ENCODE peak calls at places on chromosomes 4 and X, in five cellular contexts. H is sigmoid colon, I is right atrium auricular region, E is bronchial epithelial cell, N is A673. B is an unnamed sample.

GRCh38 chr4:128220286-128221235 is 67.1 kb downstream of the PGRMC2 start:
- DNase-seq in H (no peak), N (peak; percentile 67), E (peak; percentile 76), I (no peak), B (no peak)

GRCh38 chr4:185235480-185236154 is 26.2 kb downstream of the SNX25 start:
- DNase-seq in E (peak; percentile 58), H (no peak), I (no peak), N (no peak), B (no peak)

GRCh38 chrX:106481341-106481740 is 130.4 kb upstream of the RADX start:
- DNase-seq in H (no peak), I (no peak), E (peak; percentile 58), N (peak; percentile 57), B (no peak)

GRCh38 chr4:103244251-103244650 is 46.1 kb upstream of the CENPE start:
- DNase-seq in E (peak; percentile 80), H (no peak), N (no peak), I (no peak), B (no peak)

GRCh38 chr4:136946307-136946907 is 585.9 kb downstream of the PCDH18 start:
- DNase-seq in E (no peak), N (no peak), H (no peak), I (no peak), B (no peak)

GRCh38 chrX:30228526-30228925 is 1.9 kb upstream of the MAGEB3 start:
- DNase-seq in I (no peak), E (no peak), H (no peak), N (peak; percentile 44), B (no peak)

GRCh38 chr4:34766935-34767859 is 1477.1 kb downstream of the ARAP2 start:
- DNase-seq in N (no peak), I (no peak), E (peak; percentile 1), H (no peak), B (no peak)

GRCh38 chr4:175166020-175166419 is 247.9 kb downstream of the ADAM29 start:
- DNase-seq in I (no peak), H (no peak), N (no peak), E (peak; percentile 8), B (no peak)

GRCh38 chr4:159360549-159360948 is 257.7 kb downstream of the RAPGEF2 start:
- DNase-seq in E (peak; percentile 85), N (peak; percentile 37), H (no peak), I (no peak), B (no peak)

GRCh38 chrX:41373989-41374606 is 40.1 kb downstream of the DDX3X start:
- DNase-seq in I (no peak), H (no peak), N (no peak), E (peak; percentile 0), B (no peak)

GRCh38 chr4:121243476-121243875 is 79.4 kb upstream of the TNIP3 start:
- DNase-seq in H (no peak), E (peak; percentile 38), N (no peak), I (no peak), B (no peak)

GRCh38 chr4:73917081-73917501 is 47.9 kb downstream of the CXCL1 start:
- DNase-seq in N (peak; percentile 22), H (no peak), I (no peak), E (peak; percentile 96), B (no peak)

DNA sequence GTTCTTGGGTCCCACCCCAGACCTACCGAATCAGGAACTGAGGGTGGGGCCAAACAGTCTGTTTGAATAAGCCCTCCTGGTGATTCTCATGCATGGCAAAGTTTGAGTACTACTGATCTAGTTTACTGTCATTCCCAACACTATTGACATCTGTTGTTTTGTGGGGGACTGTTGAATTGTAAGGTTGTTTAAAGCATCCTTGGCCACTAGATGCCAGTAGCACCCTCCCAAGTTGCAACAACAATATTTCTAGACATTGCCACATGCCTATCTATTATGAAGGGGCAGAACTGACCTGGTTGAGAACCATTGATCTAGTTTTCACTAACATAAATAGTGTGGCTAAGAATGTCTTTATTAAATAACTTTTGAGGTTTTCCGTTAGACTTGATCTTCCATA is 15.1 kb downstream of the TAF9B start:
- DNase-seq in E (no peak), I (no peak), H (no peak), N (peak; percentile 37), B (no peak)
- TF ChIP-seq CTCF in E (no peak), I (no peak), H (no peak), N (peak; percentile 48), B (peak; percentile 47)

DNA sequence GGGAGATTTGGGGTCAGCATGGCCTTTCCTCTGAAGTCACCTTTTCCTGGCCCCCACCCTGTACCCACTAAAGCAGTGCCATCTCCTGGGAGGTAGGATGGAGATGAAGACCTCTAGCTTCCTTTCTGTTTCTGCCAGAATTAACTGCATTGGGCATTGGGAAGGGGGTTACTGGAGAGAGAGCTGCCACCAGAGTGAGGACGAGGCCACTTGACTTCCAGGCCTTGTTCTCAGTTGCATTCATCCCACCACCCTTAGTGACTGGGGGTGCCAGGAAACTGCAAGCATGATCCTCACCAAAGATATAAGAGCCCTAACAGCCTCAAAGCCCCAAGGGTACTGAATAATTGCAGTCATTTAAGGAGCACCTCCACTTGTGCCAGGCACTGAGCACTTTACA is 15.8 kb downstream of the SASH3 start:
- DNase-seq in E (no peak), I (no peak), H (peak; percentile 21), N (no peak), B (no peak)
- H3K36me3 ChIP-seq in E (no peaks in the 10 kb centered on the region), I (no peaks in the 10 kb centered on the region), H (no peaks in the 10 kb centered on the region), N (no peaks in the 10 kb centered on the region), B (peaks cover 49% of the 10 kb centered on the region)

DNA sequence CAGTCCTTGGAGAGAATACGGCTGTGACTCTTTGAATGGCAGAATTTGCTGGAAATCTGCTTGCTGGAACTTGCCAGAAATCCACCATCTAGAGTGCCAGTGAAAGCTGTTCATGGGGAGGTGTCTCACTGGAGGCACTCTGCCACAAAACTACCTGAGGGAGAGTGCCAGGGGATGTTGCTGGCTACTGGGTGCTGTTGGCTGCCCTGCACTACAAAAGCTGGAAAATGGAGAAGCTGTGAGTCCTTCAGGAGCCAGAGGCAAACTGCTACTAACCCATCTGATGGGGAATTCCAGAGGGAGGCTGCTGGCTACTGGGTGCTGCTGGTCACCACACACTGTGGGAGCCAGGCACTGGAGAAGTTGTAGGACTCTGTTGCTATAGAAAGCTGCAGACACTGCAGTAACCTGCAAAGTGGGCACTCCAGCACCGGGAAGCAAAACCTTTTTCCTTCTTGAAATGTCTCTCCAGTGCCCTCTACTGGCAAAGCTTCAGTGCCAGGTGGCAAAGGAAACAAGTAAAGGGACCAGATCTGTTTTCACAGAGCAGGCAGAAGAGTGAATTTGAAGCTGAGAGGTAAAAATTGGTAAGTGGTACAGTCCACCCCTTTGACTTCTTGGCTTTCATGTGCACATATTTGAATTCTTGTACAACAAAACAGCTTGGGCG is 47.8 kb upstream of the HSD17B10 start:
- DNase-seq in I (peak; percentile 58), N (peak; percentile 74), E (peak; percentile 70), H (peak; percentile 66), B (peak; percentile 15)
- TF ChIP-seq CTCF in I (no peak), N (peak; percentile 81), E (peak; percentile 66), H (no peak), B (peak; percentile 88)

GRCh38 chrX:13763489-13763888 is 28.9 kb downstream of the OFD1 start:
- DNase-seq in N (no peak), E (no peak), I (peak; percentile 67), H (no peak), B (no peak)
- H3K36me3 ChIP-seq in N (peaks cover 10% of the 10 kb centered on the region), E (peaks cover 5% of the 10 kb centered on the region), I (peaks cover 18% of the 10 kb centered on the region), H (peaks cover 5% of the 10 kb centered on the region), B (peaks cover 6% of the 10 kb centered on the region)

GRCh38 chrX:1537031-1537715 is at the start of gene P2RY8:
- DNase-seq in N (peak; percentile 83), E (peak; percentile 1), H (peak; percentile 79), I (peak; percentile 72), B (peak; percentile 85)
- TF ChIP-seq CTCF in N (no peak), E (no peak), H (no peak), I (no peak), B (peak; percentile 61)

DNA sequence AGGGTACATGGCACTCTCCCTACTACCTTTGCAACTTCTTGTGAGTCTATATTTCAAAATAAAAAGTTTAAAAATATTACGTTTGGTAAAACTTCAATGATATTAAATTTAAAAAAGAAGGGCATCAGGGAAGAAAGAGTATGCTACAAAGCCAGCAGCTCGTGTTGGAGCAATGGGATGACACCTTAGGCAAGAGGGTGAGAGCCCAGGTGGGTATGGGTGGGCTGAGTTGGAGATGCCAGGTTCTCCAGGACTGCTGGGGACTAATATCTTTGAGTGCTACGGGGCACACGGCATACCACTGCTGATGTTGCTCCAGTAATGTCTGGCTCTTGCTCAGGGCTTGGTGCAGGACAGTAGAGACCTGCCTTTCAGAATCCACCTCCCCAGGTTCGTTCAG is 132.4 kb downstream of the EVC2 start:
- DNase-seq in E (no peak), I (no peak), N (no peak), H (no peak), B (no peak)
- H3K36me3 ChIP-seq in E (peaks cover 8% of the 10 kb centered on the region), I (peaks cover 22% of the 10 kb centered on the region), N (no peaks in the 10 kb centered on the region), H (peaks cover 34% of the 10 kb centered on the region), B (no peaks in the 10 kb centered on the region)

GRCh38 chrX:57772637-57773036 is 92.6 kb upstream of the NLRP2B start:
- DNase-seq in H (no peak), I (no peak), N (peak; percentile 2), E (no peak), B (no peak)
- TF ChIP-seq CTCF in H (no peak), I (no peak), N (no peak), E (no peak), B (no peak)

B was measured in GM06990.